ENCODE peak calls at places on chromosomes 2 and 18, in six cellular contexts. One of them, this sample, is unnamed.

GRCh38 chr2:240820607-240821428 is 799 bp upstream of the KIF1A start:
- DNase-seq in stomach: peak; percentile 24
- DNase-seq in ELR: no peak
- DNase-seq in K562: no peak
- DNase-seq in OCI-LY7: no peak
- DNase-seq in AG08396: peak; percentile 15
- DNase-seq in this sample: no peak

GRCh38 chr2:199495147-199495546 is 37.4 kb upstream of the SATB2 start:
- DNase-seq in K562: no peak
- DNase-seq in stomach: no peak
- DNase-seq in AG08396: no peak
- DNase-seq in OCI-LY7: no peak
- DNase-seq in ELR: peak; percentile 45
- DNase-seq in this sample: no peak

GRCh38 chr2:5691659-5692529 is at the start of gene SOX11:
- DNase-seq in K562: no peak
- DNase-seq in AG08396: peak; percentile 89
- DNase-seq in OCI-LY7: peak; percentile 85
- DNase-seq in stomach: no peak
- DNase-seq in ELR: no peak
- DNase-seq in this sample: no peak

GRCh38 chr2:120964819-120965218 is 229.2 kb downstream of the GLI2 start:
- DNase-seq in OCI-LY7: no peak
- DNase-seq in stomach: no peak
- DNase-seq in K562: no peak
- DNase-seq in ELR: peak; percentile 65
- DNase-seq in AG08396: peak; percentile 43
- DNase-seq in this sample: no peak

GRCh38 chr2:110115291-110116032 is at the start of gene MALL:
- DNase-seq in K562: no peak
- DNase-seq in ELR: peak; percentile 45
- DNase-seq in OCI-LY7: no peak
- DNase-seq in AG08396: peak; percentile 29
- DNase-seq in stomach: peak; percentile 58
- DNase-seq in this sample: peak; percentile 54

GRCh38 chr18:69638056-69638455 is 237.4 kb downstream of the DOK6 start:
- DNase-seq in AG08396: no peak
- DNase-seq in OCI-LY7: no peak
- DNase-seq in stomach: no peak
- DNase-seq in K562: no peak
- DNase-seq in ELR: no peak
- DNase-seq in this sample: no peak

GRCh38 chr2:102063948-102064678 is 72.4 kb downstream of the IL1R2 start:
- DNase-seq in K562: peak; percentile 87
- DNase-seq in OCI-LY7: no peak
- DNase-seq in stomach: peak; percentile 81
- DNase-seq in ELR: peak; percentile 99
- DNase-seq in AG08396: peak; percentile 89
- DNase-seq in this sample: peak; percentile 80

GRCh38 chr2:16223481-16224177 is 283.3 kb downstream of the MYCN start:
- DNase-seq in stomach: no peak
- DNase-seq in K562: no peak
- DNase-seq in OCI-LY7: no peak
- DNase-seq in AG08396: no peak
- DNase-seq in ELR: no peak
- DNase-seq in this sample: no peak

GRCh38 chr2:199458017-199458805 is 472 bp upstream of the SATB2 start:
- DNase-seq in AG08396: peak; percentile 68
- DNase-seq in stomach: no peak
- DNase-seq in ELR: peak; percentile 69
- DNase-seq in OCI-LY7: peak; percentile 83
- DNase-seq in K562: peak; percentile 63
- DNase-seq in this sample: no peak

GRCh38 chr2:168470188-168470879 is 14.3 kb downstream of the CERS6 start:
- DNase-seq in AG08396: no peak
- DNase-seq in stomach: no peak
- DNase-seq in K562: no peak
- DNase-seq in OCI-LY7: no peak
- DNase-seq in ELR: no peak
- DNase-seq in this sample: no peak

GRCh38 chr2:142629193-142629592 is 248.3 kb upstream of the KYNU start:
- DNase-seq in ELR: peak; percentile 14
- DNase-seq in AG08396: no peak
- DNase-seq in OCI-LY7: no peak
- DNase-seq in stomach: no peak
- DNase-seq in K562: no peak
- DNase-seq in this sample: no peak

GRCh38 chr2:216672996-216673395 is 22.4 kb downstream of the IGFBP5 start:
- DNase-seq in ELR: no peak
- DNase-seq in K562: no peak
- DNase-seq in OCI-LY7: no peak
- DNase-seq in AG08396: no peak
- DNase-seq in stomach: no peak
- DNase-seq in this sample: no peak

GRCh38 chr18:13067124-13067523 is 76.0 kb downstream of the CEP192 start:
- DNase-seq in AG08396: no peak
- DNase-seq in K562: no peak
- DNase-seq in OCI-LY7: no peak
- DNase-seq in ELR: no peak
- DNase-seq in stomach: no peak
- DNase-seq in this sample: no peak

GRCh38 chr2:85308951-85309555 is 18.7 kb downstream of the TGOLN2 start:
- DNase-seq in K562: no peak
- DNase-seq in OCI-LY7: no peak
- DNase-seq in stomach: peak; percentile 55
- DNase-seq in ELR: peak; percentile 59
- DNase-seq in AG08396: peak; percentile 25
- DNase-seq in this sample: peak; percentile 34

GRCh38 chr2:223970343-223971128 is 13.3 kb downstream of the MRPL44 start:
- DNase-seq in ELR: peak; percentile 75
- DNase-seq in OCI-LY7: peak; percentile 69
- DNase-seq in AG08396: no peak
- DNase-seq in K562: peak; percentile 18
- DNase-seq in stomach: peak; percentile 32
- DNase-seq in this sample: no peak

GRCh38 chr2:145169285-145169684 is 649.4 kb upstream of the ZEB2 start:
- DNase-seq in stomach: no peak
- DNase-seq in K562: no peak
- DNase-seq in AG08396: no peak
- DNase-seq in OCI-LY7: no peak
- DNase-seq in ELR: no peak
- DNase-seq in this sample: no peak

GRCh38 chr18:70181015-70181414 is 24.5 kb downstream of the RTTN start:
- DNase-seq in stomach: no peak
- DNase-seq in AG08396: peak; percentile 36
- DNase-seq in OCI-LY7: no peak
- DNase-seq in ELR: peak; percentile 92
- DNase-seq in K562: no peak
- DNase-seq in this sample: peak; percentile 16

GRCh38 chr2:157874278-157874825 is 1.8 kb downstream of the ACVR1 start:
- DNase-seq in stomach: no peak
- DNase-seq in OCI-LY7: no peak
- DNase-seq in ELR: no peak
- DNase-seq in AG08396: no peak
- DNase-seq in K562: no peak
- DNase-seq in this sample: no peak

GRCh38 chr2:172079416-172079815 is 5.9 kb upstream of the DLX1 start:
- DNase-seq in K562: no peak
- DNase-seq in AG08396: no peak
- DNase-seq in stomach: no peak
- DNase-seq in OCI-LY7: no peak
- DNase-seq in ELR: no peak
- DNase-seq in this sample: no peak

GRCh38 chr2:240858321-240858720 is 10.3 kb upstream of the AGXT start:
- DNase-seq in stomach: no peak
- DNase-seq in K562: no peak
- DNase-seq in OCI-LY7: no peak
- DNase-seq in AG08396: no peak
- DNase-seq in ELR: no peak
- DNase-seq in this sample: no peak

GRCh38 chr2:160034396-160034795 is 28.0 kb downstream of the PLA2R1 start:
- DNase-seq in AG08396: no peak
- DNase-seq in stomach: no peak
- DNase-seq in OCI-LY7: no peak
- DNase-seq in ELR: no peak
- DNase-seq in K562: no peak
- DNase-seq in this sample: no peak

GRCh38 chr2:71702071-71702970 is 249.0 kb downstream of the DYSF start:
- DNase-seq in OCI-LY7: no peak
- DNase-seq in K562: no peak
- DNase-seq in ELR: no peak
- DNase-seq in AG08396: no peak
- DNase-seq in stomach: no peak
- DNase-seq in this sample: no peak

GRCh38 chr2:239278361-239278760 is 122.5 kb downstream of the HDAC4 start:
- DNase-seq in stomach: no peak
- DNase-seq in OCI-LY7: no peak
- DNase-seq in K562: no peak
- DNase-seq in ELR: no peak
- DNase-seq in AG08396: no peak
- DNase-seq in this sample: no peak

GRCh38 chr18:51390695-51391094 is 193.2 kb upstream of the MEX3C start:
- DNase-seq in AG08396: no peak
- DNase-seq in ELR: no peak
- DNase-seq in OCI-LY7: no peak
- DNase-seq in K562: no peak
- DNase-seq in stomach: no peak
- DNase-seq in this sample: no peak

GRCh38 chr2:219060821-219061791 is at the start of gene IHH:
- DNase-seq in OCI-LY7: no peak
- DNase-seq in ELR: peak; percentile 14
- DNase-seq in K562: no peak
- DNase-seq in stomach: peak; percentile 79
- DNase-seq in AG08396: peak; percentile 54
- DNase-seq in this sample: no peak

GRCh38 chr2:45793998-45794720 is 142.7 kb downstream of the PRKCE start:
- DNase-seq in stomach: no peak
- DNase-seq in ELR: no peak
- DNase-seq in AG08396: no peak
- DNase-seq in K562: no peak
- DNase-seq in OCI-LY7: no peak
- DNase-seq in this sample: no peak

GRCh38 chr2:46294185-46294836 is 2.9 kb upstream of the EPAS1 start:
- DNase-seq in stomach: no peak
- DNase-seq in OCI-LY7: no peak
- DNase-seq in AG08396: peak; percentile 27
- DNase-seq in ELR: peak; percentile 57
- DNase-seq in K562: peak; percentile 61
- DNase-seq in this sample: no peak

GRCh38 chr2:166239548-166239947 is 111.7 kb upstream of the SCN1A start:
- DNase-seq in stomach: no peak
- DNase-seq in OCI-LY7: no peak
- DNase-seq in K562: no peak
- DNase-seq in ELR: peak; percentile 97
- DNase-seq in AG08396: peak; percentile 63
- DNase-seq in this sample: peak; percentile 24

GRCh38 chr2:241751152-241751551 is 16.7 kb downstream of the D2HGDH start:
- DNase-seq in ELR: no peak
- DNase-seq in stomach: no peak
- DNase-seq in K562: no peak
- DNase-seq in OCI-LY7: no peak
- DNase-seq in AG08396: no peak
- DNase-seq in this sample: no peak

GRCh38 chr18:45954070-45954712 is 12.9 kb downstream of the EPG5 start:
- DNase-seq in K562: no peak
- DNase-seq in AG08396: peak; percentile 75
- DNase-seq in stomach: no peak
- DNase-seq in OCI-LY7: no peak
- DNase-seq in ELR: peak; percentile 97
- DNase-seq in this sample: peak; percentile 31

GRCh38 chr2:67374949-67375348 is 22.2 kb upstream of the ETAA1 start:
- DNase-seq in OCI-LY7: no peak
- DNase-seq in AG08396: no peak
- DNase-seq in K562: no peak
- DNase-seq in ELR: no peak
- DNase-seq in stomach: no peak
- DNase-seq in this sample: no peak

GRCh38 chr18:79982736-79983135 is 5.6 kb downstream of the TXNL4A start:
- DNase-seq in AG08396: peak; percentile 50
- DNase-seq in K562: no peak
- DNase-seq in ELR: peak; percentile 22
- DNase-seq in stomach: no peak
- DNase-seq in OCI-LY7: no peak
- DNase-seq in this sample: no peak

GRCh38 chr2:55010915-55011314 is 39.3 kb downstream of the RTN4 start:
- DNase-seq in K562: no peak
- DNase-seq in AG08396: no peak
- DNase-seq in OCI-LY7: no peak
- DNase-seq in ELR: peak; percentile 38
- DNase-seq in stomach: no peak
- DNase-seq in this sample: no peak

GRCh38 chr18:49747876-49748275 is 65.5 kb downstream of the ACAA2 start:
- DNase-seq in ELR: peak; percentile 42
- DNase-seq in K562: no peak
- DNase-seq in OCI-LY7: no peak
- DNase-seq in AG08396: no peak
- DNase-seq in stomach: no peak
- DNase-seq in this sample: no peak

GRCh38 chr2:231680992-231681852 is 27.1 kb upstream of the PTMA start:
- DNase-seq in AG08396: peak; percentile 98
- DNase-seq in ELR: peak; percentile 91
- DNase-seq in stomach: peak; percentile 84
- DNase-seq in K562: peak; percentile 91
- DNase-seq in OCI-LY7: peak; percentile 79
- DNase-seq in this sample: no peak

GRCh38 chr2:12579018-12579417 is 137.7 kb upstream of the TRIB2 start:
- DNase-seq in K562: no peak
- DNase-seq in AG08396: no peak
- DNase-seq in ELR: peak; percentile 23
- DNase-seq in OCI-LY7: no peak
- DNase-seq in stomach: no peak
- DNase-seq in this sample: no peak